ENCODE peak calls at places on chromosomes 7 and 10, in seven cellular contexts. Y, D, G, J, L, R and B are unnamed samples.

GRCh38 chr7:88635149-88635548 is 124.4 kb upstream of the ZNF804B start:
- DNase-seq in Y (no peak), D (no peak), G (no peak), J (no peak), L (no peak), R (no peak), B (no peak)

GRCh38 chr10:44881639-44882038 is 29.5 kb upstream of the TMEM72 start:
- DNase-seq in Y (no peak), D (no peak), G (no peak), J (no peak), L (no peak), R (no peak), B (no peak)

GRCh38 chr7:114081606-114082425 is 163.0 kb upstream of the PPP1R3A start:
- DNase-seq in Y (peak), D (peak), G (no peak), J (no peak), L (no peak), R (no peak), B (no peak)

GRCh38 chr10:31467791-31468535 is 148.9 kb downstream of the ZEB1 start:
- DNase-seq in Y (no peak), D (no peak), G (no peak), J (no peak), L (no peak), R (no peak), B (no peak)

GRCh38 chr7:7732566-7733290 is 14.3 kb upstream of the RPA3 start:
- DNase-seq in Y (peak), D (no peak), G (no peak), J (no peak), L (no peak), R (no peak), B (no peak)

GRCh38 chr7:34727464-34727995 is 69.5 kb downstream of the NPSR1 start:
- DNase-seq in Y (no peak), D (no peak), G (no peak), J (no peak), L (no peak), R (no peak), B (no peak)

GRCh38 chr7:138865843-138866242 is 67.8 kb upstream of the ATP6V0A4 start:
- DNase-seq in Y (no peak), D (no peak), G (no peak), J (no peak), L (peak), R (no peak), B (no peak)

GRCh38 chr7:92633211-92633906 is 43.2 kb upstream of the FAM133B start:
- DNase-seq in Y (peak), D (peak), G (no peak), J (no peak), L (peak), R (no peak), B (no peak)

GRCh38 chr10:110057461-110057860 is 49.7 kb downstream of the ADD3 start:
- DNase-seq in Y (peak), D (peak), G (no peak), J (no peak), L (no peak), R (no peak), B (no peak)

GRCh38 chr10:58189269-58189668 is 78.4 kb downstream of the IPMK start:
- DNase-seq in Y (peak), D (no peak), G (no peak), J (no peak), L (no peak), R (no peak), B (no peak)

GRCh38 chr10:5297466-5297865 is 67.3 kb upstream of the UCN3 start:
- DNase-seq in Y (no peak), D (no peak), G (no peak), J (no peak), L (peak), R (peak), B (no peak)

GRCh38 chr7:4702961-4703512 is 20.9 kb downstream of the FOXK1 start:
- DNase-seq in Y (no peak), D (no peak), G (no peak), J (no peak), L (no peak), R (no peak), B (no peak)

GRCh38 chr10:118970770-118971169 is 58.7 kb upstream of the NANOS1 start:
- DNase-seq in Y (no peak), D (no peak), G (no peak), J (no peak), L (no peak), R (no peak), B (no peak)

GRCh38 chr10:11164806-11165590 is 147.3 kb downstream of the CELF2 start:
- DNase-seq in Y (peak), D (no peak), G (peak), J (peak), L (peak), R (peak), B (peak)

GRCh38 chr10:121702351-121703320 is 104.4 kb upstream of the FGFR2 start:
- DNase-seq in Y (no peak), D (no peak), G (no peak), J (no peak), L (no peak), R (no peak), B (no peak)

GRCh38 chr7:75639893-75640600 is 98.7 kb downstream of the HIP1 start:
- DNase-seq in Y (no peak), D (no peak), G (no peak), J (no peak), L (no peak), R (no peak), B (no peak)

GRCh38 chr7:141053626-141054025 is 20.2 kb upstream of the TMEM178B start:
- DNase-seq in Y (no peak), D (no peak), G (no peak), J (no peak), L (peak), R (peak), B (no peak)

GRCh38 chr7:76343931-76344321 is 14.9 kb downstream of the YWHAG start:
- DNase-seq in Y (no peak), D (no peak), G (no peak), J (no peak), L (no peak), R (no peak), B (no peak)

GRCh38 chr7:150954986-150955518 is 23.1 kb downstream of the KCNH2 start:
- DNase-seq in Y (no peak), D (no peak), G (no peak), J (no peak), L (no peak), R (no peak), B (no peak)

GRCh38 chr7:47074702-47075153 is 507.2 kb downstream of the TNS3 start:
- DNase-seq in Y (no peak), D (no peak), G (no peak), J (no peak), L (no peak), R (no peak), B (no peak)

GRCh38 chr10:86747796-86748581 is 8.4 kb upstream of the BMPR1A start:
- DNase-seq in Y (no peak), D (no peak), G (no peak), J (no peak), L (no peak), R (no peak), B (no peak)

GRCh38 chr7:157792241-157792950 is 455.6 kb downstream of the DNAJB6 start:
- DNase-seq in Y (no peak), D (no peak), G (no peak), J (no peak), L (no peak), R (no peak), B (no peak)

GRCh38 chr7:136869991-136870798 is 1.7 kb downstream of the CHRM2 start:
- DNase-seq in Y (no peak), D (no peak), G (no peak), J (no peak), L (no peak), R (no peak), B (no peak)

GRCh38 chr7:1078985-1079384 is 8.9 kb upstream of the GPER1 start:
- DNase-seq in Y (no peak), D (no peak), G (no peak), J (no peak), L (no peak), R (no peak), B (no peak)

GRCh38 chr7:156160811-156161210 is 348.5 kb upstream of the SHH start:
- DNase-seq in Y (no peak), D (no peak), G (no peak), J (no peak), L (no peak), R (no peak), B (no peak)

GRCh38 chr10:126160971-126161630 is 227.2 kb downstream of the ADAM12 start:
- DNase-seq in Y (no peak), D (no peak), G (no peak), J (no peak), L (no peak), R (no peak), B (no peak)

GRCh38 chr10:20767028-20767427 is 130.1 kb downstream of the NEBL start:
- DNase-seq in Y (no peak), D (no peak), G (no peak), J (no peak), L (no peak), R (no peak), B (no peak)

GRCh38 chr7:134527979-134528371 is 608 bp downstream of the AKR1B10 start:
- DNase-seq in Y (peak), D (no peak), G (no peak), J (no peak), L (no peak), R (no peak), B (no peak)

GRCh38 chr10:72022228-72022627 is 58.0 kb downstream of the CHST3 start:
- DNase-seq in Y (no peak), D (no peak), G (no peak), J (no peak), L (no peak), R (no peak), B (no peak)

GRCh38 chr7:117086788-117087187 is 133.5 kb downstream of the ST7 start:
- DNase-seq in Y (no peak), D (no peak), G (no peak), J (no peak), L (peak), R (no peak), B (no peak)

GRCh38 chr7:139972000-139972399 is 90.8 kb downstream of the PARP12 start:
- DNase-seq in Y (no peak), D (no peak), G (no peak), J (no peak), L (no peak), R (no peak), B (no peak)

GRCh38 chr7:19016140-19016539 is 101.3 kb downstream of the TWIST1 start:
- DNase-seq in Y (no peak), D (no peak), G (no peak), J (no peak), L (no peak), R (no peak), B (no peak)